ENCODE peak calls at places on chromosomes 4 and X, in four cellular contexts. U is transverse colon, N is tibial nerve, P is SK-N-SH. R is an unnamed sample.

GRCh38 chr4:105990933-105991332 is 95.7 kb downstream of the NPNT start:
- DNase-seq in U (peak; percentile 41), N (no peak), P (peak; percentile 23), R (no peak)

GRCh38 chr4:85398276-85398675 is 76.7 kb upstream of the ARHGAP24 start:
- DNase-seq in U (no peak), N (no peak), P (no peak), R (no peak)

GRCh38 chr4:72358483-72358882 is 210.5 kb downstream of the ADAMTS3 start:
- DNase-seq in U (no peak), N (no peak), P (no peak), R (no peak)

GRCh38 chr4:15149234-15149841 is 147.1 kb downstream of the CPEB2 start:
- DNase-seq in U (no peak), N (no peak), P (no peak), R (no peak)

GRCh38 chrX:10833299-10834169 is 213.1 kb upstream of the MID1 start:
- DNase-seq in U (peak; percentile 70), N (no peak), P (no peak), R (peak; percentile 58)

GRCh38 chrX:133676344-133677122 is 261.2 kb upstream of the GPC4 start:
- DNase-seq in U (peak; percentile 65), N (no peak), P (no peak), R (no peak)

GRCh38 chr4:154626793-154627484 is 14.5 kb upstream of the FGG start:
- DNase-seq in U (peak; percentile 38), N (no peak), P (peak; percentile 79), R (peak; percentile 59)

GRCh38 chr4:32499176-32499575 is 1779.0 kb downstream of the PCDH7 start:
- DNase-seq in U (no peak), N (no peak), P (no peak), R (no peak)

GRCh38 chr4:119284876-119285611 is 36.9 kb downstream of the FABP2 start:
- DNase-seq in U (no peak), N (no peak), P (no peak), R (no peak)

GRCh38 chr4:147607463-147607862 is 9.7 kb upstream of the TMEM184C start:
- DNase-seq in U (no peak), N (no peak), P (no peak), R (no peak)

GRCh38 chr4:7158991-7159390 is 33.3 kb upstream of the SORCS2 start:
- DNase-seq in U (no peak), N (peak; percentile 2), P (no peak), R (peak; percentile 49)

GRCh38 chr4:148355442-148356123 is 86.6 kb downstream of the NR3C2 start:
- DNase-seq in U (no peak), N (no peak), P (peak; percentile 7), R (no peak)

GRCh38 chrX:139332441-139332840 is 198.1 kb upstream of the F9 start:
- DNase-seq in U (no peak), N (no peak), P (no peak), R (no peak)

GRCh38 chr4:184825394-184826314 is at the start of gene ACSL1:
- DNase-seq in U (peak; percentile 76), N (peak; percentile 66), P (peak; percentile 99), R (peak; percentile 85)

GRCh38 chr4:184824776-184825393 is 883 bp downstream of the ACSL1 start:
- DNase-seq in U (no peak), N (no peak), P (no peak), R (peak; percentile 69)

GRCh38 chr4:184822356-184822755 is 3.4 kb downstream of the ACSL1 start:
- DNase-seq in U (no peak), N (no peak), P (no peak), R (no peak)

GRCh38 chr4:184826315-184827266 is 823 bp upstream of the ACSL1 start:
- DNase-seq in U (peak; percentile 50), N (no peak), P (no peak), R (no peak)

DNA sequence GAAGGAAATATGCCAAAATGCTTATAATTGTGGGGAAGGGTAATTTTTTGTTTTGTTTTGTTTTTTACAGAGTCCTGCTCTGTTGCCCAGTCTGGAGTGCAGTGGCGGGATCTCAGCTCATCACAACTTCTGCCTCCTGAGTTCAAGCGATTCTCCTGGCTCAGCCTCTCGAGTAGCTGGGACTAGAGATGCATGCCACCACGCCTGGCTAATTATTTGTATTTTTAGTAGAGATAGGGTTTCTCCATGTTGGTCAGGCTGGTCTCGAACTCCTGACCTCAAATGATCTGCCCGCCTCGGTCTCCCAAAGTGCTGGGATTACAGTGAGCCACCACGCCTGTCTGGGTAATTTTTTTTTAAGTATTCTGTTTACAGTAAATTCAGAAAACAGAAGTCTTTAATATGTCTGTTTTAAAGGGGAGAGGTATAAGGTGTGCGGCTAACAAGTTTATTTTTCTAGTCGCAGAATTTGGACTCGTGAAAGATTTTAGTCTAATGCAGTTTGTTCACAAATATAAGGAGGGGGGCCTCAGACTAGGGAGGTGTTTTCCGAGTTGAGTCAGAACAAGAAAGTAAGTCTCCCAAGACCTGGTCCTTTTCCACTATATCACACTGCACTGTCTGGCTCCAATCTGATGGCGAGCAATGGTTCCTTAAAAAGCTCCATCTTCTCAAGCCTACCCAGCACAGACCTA is 1.5 kb downstream of the ACSL1 start:
- DNase-seq in U (no peak), N (no peak), P (no peak), R (no peak)
- H3K27ac ChIP-seq in U (no peak overlapping the region), N (peak overlapping the region; percentile 5), P (no peak overlapping the region), R (no peak overlapping the region)

DNA sequence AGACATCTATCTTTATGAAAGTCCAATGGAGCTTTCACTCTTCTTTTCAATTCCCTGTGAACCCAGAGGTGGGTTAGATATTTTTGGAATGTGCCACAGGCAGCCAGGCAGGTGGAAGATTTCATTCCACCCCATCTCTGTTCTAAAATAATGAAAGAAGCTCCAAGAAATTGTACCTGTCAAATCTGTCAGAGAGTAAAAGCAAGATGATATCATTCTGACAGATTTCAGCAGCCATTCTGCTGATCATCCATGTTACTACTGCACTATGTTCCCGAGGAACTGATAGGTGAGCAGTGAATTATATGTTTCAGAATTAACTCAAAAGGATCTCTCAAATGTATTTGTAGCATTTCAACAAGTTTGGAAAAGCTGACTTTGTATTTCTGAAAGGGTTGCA is 339.5 kb upstream of the SPANXN4 start:
- DNase-seq in U (no peak), N (no peak), P (no peak), R (no peak)
- TF ChIP-seq EP300 in U (no peak), N (no peak), P (no peak), R (no peak)

GRCh38 chr4:19030536-19030935 is 1009.0 kb upstream of the LCORL start:
- DNase-seq in U (no peak), N (no peak), P (no peak), R (no peak)
- H3K27ac ChIP-seq in U (no peak overlapping the region), N (no peak overlapping the region), P (no peak overlapping the region), R (no peak overlapping the region)

GRCh38 chr4:10058371-10058770 is 37.1 kb upstream of the SLC2A9 start:
- DNase-seq in U (no peak), N (no peak), P (no peak), R (no peak)

GRCh38 chr4:10066704-10067651 is 45.7 kb upstream of the SLC2A9 start:
- DNase-seq in U (no peak), N (no peak), P (no peak), R (no peak)

GRCh38 chr4:10061650-10062415 is 40.5 kb upstream of the SLC2A9 start:
- DNase-seq in U (no peak), N (no peak), P (no peak), R (no peak)

GRCh38 chr4:10066206-10066605 is 44.9 kb upstream of the SLC2A9 start:
- DNase-seq in U (no peak), N (no peak), P (no peak), R (no peak)

GRCh38 chr4:10063544-10064300 is 42.4 kb upstream of the SLC2A9 start:
- DNase-seq in U (peak; percentile 28), N (no peak), P (no peak), R (no peak)
- TF ChIP-seq EP300 in U (no peak), N (no peak), P (no peak), R (no peak)

DNA sequence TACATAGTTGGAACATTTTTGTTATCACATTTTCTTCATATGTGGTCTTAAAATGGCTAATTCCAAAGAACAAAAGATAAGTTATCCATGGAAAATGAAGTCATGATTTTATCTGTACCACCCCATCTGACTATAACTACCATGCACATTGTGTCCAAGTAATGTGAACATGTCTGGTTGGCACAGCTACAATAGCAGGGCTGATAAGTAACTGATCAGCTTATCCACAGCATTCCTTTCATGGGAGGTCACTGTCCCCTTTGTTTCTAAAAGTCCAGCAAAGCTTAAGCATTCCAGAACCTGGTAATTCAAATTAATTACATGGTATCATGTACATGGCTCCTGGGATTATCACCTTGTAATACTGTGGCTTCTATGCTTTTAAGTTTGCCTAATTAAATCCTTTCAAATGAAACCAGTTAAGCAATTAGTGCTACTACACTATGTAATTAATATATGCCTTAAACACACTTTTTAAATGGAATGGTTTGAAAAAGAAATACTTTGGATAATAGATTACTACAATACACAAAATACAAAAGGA is 21.1 kb upstream of the SORBS2 start:
- DNase-seq in U (no peak), N (no peak), P (no peak), R (no peak)
- H3K27ac ChIP-seq in U (no peak overlapping the region), N (no peak overlapping the region), P (no peak overlapping the region), R (no peak overlapping the region)

DNA sequence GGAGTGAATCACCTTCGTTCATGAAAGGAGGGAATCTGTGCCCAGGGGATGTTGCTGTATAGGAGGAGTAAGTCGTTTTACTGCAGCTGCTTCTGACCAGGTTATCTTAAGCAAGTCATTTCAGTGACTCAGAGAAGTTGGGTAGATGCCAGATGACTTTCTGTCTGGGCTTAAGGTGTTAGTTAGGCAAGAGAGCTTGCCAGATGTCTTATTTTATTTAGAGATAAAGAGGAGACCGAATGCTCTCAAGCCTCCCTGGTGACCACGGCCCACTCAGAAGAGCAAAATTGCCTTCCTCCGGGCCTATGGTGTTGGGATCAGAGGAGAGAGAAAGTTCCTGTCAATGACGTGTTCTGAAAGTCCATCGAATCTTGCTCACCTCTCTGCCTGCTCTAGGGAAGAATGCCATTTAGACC is 16.3 kb upstream of the ZNF827 start:
- DNase-seq in U (no peak), N (no peak), P (no peak), R (no peak)
- TF ChIP-seq EP300 in U (no peak), N (no peak), P (no peak), R (no peak)

DNA sequence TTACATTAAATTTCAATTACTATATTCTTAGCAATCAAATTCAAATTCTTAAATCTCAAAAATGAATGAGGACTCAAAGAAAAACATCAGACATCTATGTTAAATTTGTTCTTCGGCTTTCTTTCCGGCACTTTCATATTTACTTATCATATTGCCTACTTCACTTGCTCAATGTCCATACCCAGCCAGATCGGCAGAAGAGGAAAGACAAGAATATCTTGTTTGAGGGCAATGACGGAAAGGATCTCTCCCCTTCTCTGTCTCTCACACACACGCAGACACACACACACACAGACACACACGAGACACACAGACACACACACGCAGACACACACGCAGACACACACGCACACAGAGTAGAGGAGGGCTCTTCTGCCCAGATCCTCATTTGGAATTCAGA is 13.2 kb upstream of the IRF2 start:
- DNase-seq in U (no peak), N (no peak), P (no peak), R (no peak)
- H3K27ac ChIP-seq in U (no peak overlapping the region), N (no peak overlapping the region), P (no peak overlapping the region), R (no peak overlapping the region)